ENCODE peak calls at places on chromosomes 4 and X, in five cellular contexts. X is mesenchymal stem cell, I is H9, C is neuronal stem cell, T is H1. W is an unnamed sample.

GRCh38 chr4:42392436-42392835 is 4.9 kb upstream of the SHISA3 start:
- DNase-seq in I (no peak), T (no peak), C (no peak), X (no peak), W (no peak)

GRCh38 chr4:138897818-138898226 is 117.8 kb upstream of the NOCT start:
- DNase-seq in C (no peak), X (peak), I (no peak), T (no peak), W (peak)

GRCh38 chr4:42391356-42391675 is 6.0 kb upstream of the SHISA3 start:
- DNase-seq in I (no peak), X (no peak), T (no peak), C (no peak), W (no peak)

GRCh38 chr4:74133786-74134499 is 24.0 kb upstream of the MTHFD2L start:
- DNase-seq in I (peak), C (peak), T (peak), X (peak), W (peak)

GRCh38 chr4:123746981-123747380 is 350.4 kb downstream of the SPRY1 start:
- DNase-seq in X (no peak), I (peak), C (no peak), T (no peak), W (no peak)

GRCh38 chrX:15790766-15791380 is 589 bp downstream of the ZRSR2 start:
- DNase-seq in X (no peak), T (no peak), I (no peak), C (no peak), W (no peak)

GRCh38 chr4:48939785-48940184 is 33.2 kb upstream of the OCIAD2 start:
- DNase-seq in I (no peak), C (no peak), T (no peak), X (peak), W (peak)

GRCh38 chr4:67320645-67321044 is 224.7 kb downstream of the CENPC start:
- DNase-seq in C (no peak), X (no peak), T (no peak), I (no peak), W (no peak)

GRCh38 chrX:95346854-95347253 is 1337.8 kb upstream of the DIAPH2 start:
- DNase-seq in I (no peak), X (no peak), C (no peak), T (no peak), W (no peak)

GRCh38 chrX:74280759-74281158 is 23.2 kb upstream of the ZCCHC13 start:
- DNase-seq in T (no peak), C (no peak), X (no peak), I (no peak), W (no peak)

GRCh38 chrX:136780241-136780640 is 491 bp downstream of the ARHGEF6 start:
- DNase-seq in T (no peak), I (no peak), X (no peak), C (no peak), W (no peak)

GRCh38 chr4:5707366-5708133 is 809 bp downstream of the EVC2 start:
- DNase-seq in X (peak), C (no peak), T (no peak), I (no peak), W (no peak)

GRCh38 chrX:40148439-40149285 is 50.9 kb upstream of the BCOR start:
- DNase-seq in T (peak), I (peak), C (no peak), X (peak), W (no peak)

GRCh38 chr4:58983887-58984286 is 1873.7 kb upstream of the IGFBP7 start:
- DNase-seq in C (no peak), T (no peak), I (no peak), X (no peak), W (no peak)

GRCh38 chr4:71290074-71290473 is 48.7 kb upstream of the SLC4A4 start:
- DNase-seq in C (no peak), I (no peak), X (no peak), T (no peak), W (peak)

GRCh38 chr4:96912731-96913130 is 1072.8 kb downstream of the PDHA2 start:
- DNase-seq in X (no peak), C (peak), T (no peak), I (no peak), W (no peak)

GRCh38 chrX:118116308-118117068 is at the start of gene KLHL13:
- DNase-seq in I (peak), C (peak), T (peak), X (no peak), W (no peak)

GRCh38 chr4:113982181-113982580 is 2.7 kb upstream of the ARSJ start:
- DNase-seq in C (no peak), I (no peak), X (no peak), T (no peak), W (no peak)
- H4K91ac ChIP-seq in C (no peak), I (no peak), X (no peak), T (no peak), W (no peak)

GRCh38 chr4:109294468-109295020 is 7.9 kb downstream of the COL25A1 start:
- DNase-seq in C (no peak), X (peak), T (no peak), I (no peak), W (no peak)
- H2BK12ac ChIP-seq in C (no peak), X (no peak), T (no peak), I (no peak), W (no peak)

GRCh38 chr4:148030486-148030885 is 298.6 kb downstream of the ARHGAP10 start:
- DNase-seq in T (no peak), C (no peak), I (no peak), X (peak), W (no peak)
- H4K91ac ChIP-seq in T (no peak), C (no peak), I (no peak), X (no peak), W (no peak)

DNA sequence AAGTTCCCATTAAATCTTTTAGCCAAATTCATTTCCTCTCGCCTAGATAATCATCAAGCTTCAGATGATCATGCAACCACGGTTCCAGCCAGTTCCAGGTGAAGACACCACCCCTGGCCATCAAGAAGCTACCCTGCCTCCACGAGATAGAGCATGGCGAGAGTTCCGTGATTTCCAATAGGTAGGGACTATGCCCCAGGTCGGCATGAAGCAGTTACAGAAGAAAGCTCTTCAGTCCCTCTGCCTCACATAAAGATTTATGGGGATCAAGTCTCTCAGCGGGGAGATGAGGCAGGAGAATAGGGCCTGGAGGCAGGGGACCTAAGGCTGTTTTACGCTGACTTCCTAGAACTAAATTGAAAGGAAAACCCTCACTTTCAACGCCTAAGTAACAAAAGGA is 183.9 kb downstream of the OR13H1 start:
- DNase-seq in X (no peak), I (no peak), T (no peak), C (no peak), W (no peak)
- H2BK12ac ChIP-seq in X (no peak), I (no peak), T (no peak), C (no peak), W (no peak)

DNA sequence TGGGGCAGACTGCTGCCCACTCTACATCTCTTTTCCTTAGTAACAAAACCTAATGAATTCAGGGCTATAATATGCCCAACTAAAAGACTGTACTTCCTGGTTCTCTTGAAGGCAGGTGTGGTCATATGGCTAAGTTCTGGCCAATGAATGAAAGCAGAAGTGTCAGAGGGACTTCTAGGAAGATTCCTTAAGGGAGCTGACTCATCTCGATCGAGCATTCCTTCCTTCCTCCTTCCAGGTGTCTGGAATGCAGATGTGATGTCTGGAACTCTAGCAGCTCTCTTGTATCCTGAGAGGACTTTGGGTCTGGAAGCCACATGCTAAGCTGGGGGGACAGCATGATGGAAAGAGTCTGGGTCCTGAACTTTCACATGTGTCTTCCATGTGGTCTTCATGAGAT is 116.2 kb upstream of the STX18 start:
- DNase-seq in I (no peak), C (no peak), X (no peak), T (no peak), W (peak)
- H4K91ac ChIP-seq in I (no peak), C (no peak), X (no peak), T (no peak), W (no peak)

DNA sequence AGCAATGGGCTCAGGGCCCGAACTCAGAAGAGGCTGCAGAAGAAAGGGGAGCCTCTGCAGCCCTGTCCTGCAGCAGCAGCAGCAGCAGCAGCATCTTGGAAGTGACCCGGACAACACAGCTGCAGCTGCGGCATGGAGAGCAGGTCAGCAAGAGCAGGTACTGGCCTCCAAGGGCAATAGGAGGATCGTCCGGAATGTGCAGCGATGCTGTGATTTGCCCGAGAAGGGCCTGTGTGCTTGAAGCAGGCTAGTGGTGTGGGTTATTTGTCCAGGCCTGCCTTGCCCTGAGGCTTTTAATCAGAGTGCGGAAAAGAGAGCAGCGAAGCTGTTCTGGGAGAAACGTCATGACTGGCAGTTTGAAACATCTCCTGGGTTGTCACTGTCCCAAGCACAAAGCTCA is 126.0 kb downstream of the F11 start:
- DNase-seq in X (no peak), C (no peak), I (no peak), T (no peak), W (peak)
- H2BK12ac ChIP-seq in X (no peak), C (no peak), I (no peak), T (no peak), W (no peak)

DNA sequence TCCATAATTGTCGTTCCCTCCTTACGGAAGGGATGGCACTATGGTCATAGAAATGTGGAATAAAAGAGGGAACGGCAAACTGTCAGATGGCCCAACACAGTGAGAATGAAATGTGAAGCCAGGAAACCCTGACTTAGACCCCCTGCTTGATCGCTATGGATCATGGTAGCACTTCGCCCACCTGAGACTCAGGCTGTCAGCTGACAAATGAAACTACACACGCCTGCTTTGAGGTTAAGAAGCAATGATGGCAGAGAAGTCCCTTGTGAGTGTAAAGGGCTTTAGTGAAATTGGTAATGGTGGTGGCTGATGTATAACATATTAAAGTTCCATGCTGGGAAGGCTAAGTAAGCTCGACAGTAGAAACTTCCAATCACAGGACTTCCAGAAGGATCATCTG is 107.8 kb downstream of the AFAP1 start:
- DNase-seq in I (no peak), X (no peak), C (no peak), T (no peak), W (no peak)
- H4K91ac ChIP-seq in I (no peak), X (peak), C (no peak), T (no peak), W (no peak)

W was measured in trophoblast cell.